ENCODE peak calls at places on chromosome 19, in six cellular contexts. F, L, H, Z, P and W are unnamed samples.

GRCh38 chr19:38193445-38193844 is 30.6 kb downstream of the DPF1 start:
- DNase-seq in F (no peak), P (no peak), L (no peak), Z (no peak), H (no peak), W (no peak)

GRCh38 chr19:22422220-22422619 is at the start of gene ZNF98:
- DNase-seq in P (peak; percentile 23), H (no peak), F (no peak), L (no peak), Z (no peak), W (no peak)

GRCh38 chr19:806815-807421 is 9.7 kb downstream of the PTBP1 start:
- DNase-seq in H (no peak), F (no peak), P (peak; percentile 4), L (no peak), Z (no peak), W (no peak)

GRCh38 chr19:44718441-44719261 is 19.7 kb downstream of the CEACAM16 start:
- DNase-seq in F (peak; percentile 56), H (peak; percentile 74), Z (peak; percentile 69), P (no peak), L (peak; percentile 89), W (peak; percentile 83)

GRCh38 chr19:10113964-10114650 is 2.6 kb downstream of the P2RY11 start:
- DNase-seq in L (no peak), Z (no peak), P (no peak), F (no peak), H (no peak), W (no peak)

GRCh38 chr19:49896863-49897621 is at the start of gene IL4I1:
- DNase-seq in H (no peak), L (no peak), Z (no peak), F (peak; percentile 42), P (peak; percentile 25), W (peak; percentile 42)

GRCh38 chr19:14650161-14650560 is 24.5 kb downstream of the ADGRE3 start:
- DNase-seq in L (no peak), P (no peak), Z (no peak), H (no peak), F (no peak), W (no peak)

GRCh38 chr19:31301306-31301980 is 47.8 kb downstream of the TSHZ3 start:
- DNase-seq in F (no peak), L (no peak), P (peak; percentile 90), H (no peak), Z (no peak), W (no peak)

GRCh38 chr19:44890366-44891015 is 563 bp upstream of the TOMM40 start:
- DNase-seq in P (peak; percentile 100), Z (peak; percentile 100), H (peak; percentile 99), F (peak; percentile 100), L (peak; percentile 100), W (peak; percentile 100)

GRCh38 chr19:3932931-3933810 is at the start of gene NMRK2:
- DNase-seq in F (no peak), H (peak; percentile 88), P (peak; percentile 46), L (peak; percentile 94), Z (peak; percentile 15), W (no peak)

GRCh38 chr19:10730932-10731331 is 13.1 kb downstream of the DNM2 start:
- DNase-seq in P (peak; percentile 89), H (no peak), L (no peak), Z (no peak), F (no peak), W (no peak)

GRCh38 chr19:41575998-41576397 is at the start of gene CEACAM21:
- DNase-seq in F (no peak), H (no peak), P (peak; percentile 7), Z (no peak), L (no peak), W (no peak)
- H3K27ac ChIP-seq in F (no peak within 1 kb of the TSS), H (no peak within 1 kb of the TSS), P (no peak within 1 kb of the TSS), Z (no peak within 1 kb of the TSS), L (no peak within 1 kb of the TSS), W (no peak within 1 kb of the TSS)

DNA sequence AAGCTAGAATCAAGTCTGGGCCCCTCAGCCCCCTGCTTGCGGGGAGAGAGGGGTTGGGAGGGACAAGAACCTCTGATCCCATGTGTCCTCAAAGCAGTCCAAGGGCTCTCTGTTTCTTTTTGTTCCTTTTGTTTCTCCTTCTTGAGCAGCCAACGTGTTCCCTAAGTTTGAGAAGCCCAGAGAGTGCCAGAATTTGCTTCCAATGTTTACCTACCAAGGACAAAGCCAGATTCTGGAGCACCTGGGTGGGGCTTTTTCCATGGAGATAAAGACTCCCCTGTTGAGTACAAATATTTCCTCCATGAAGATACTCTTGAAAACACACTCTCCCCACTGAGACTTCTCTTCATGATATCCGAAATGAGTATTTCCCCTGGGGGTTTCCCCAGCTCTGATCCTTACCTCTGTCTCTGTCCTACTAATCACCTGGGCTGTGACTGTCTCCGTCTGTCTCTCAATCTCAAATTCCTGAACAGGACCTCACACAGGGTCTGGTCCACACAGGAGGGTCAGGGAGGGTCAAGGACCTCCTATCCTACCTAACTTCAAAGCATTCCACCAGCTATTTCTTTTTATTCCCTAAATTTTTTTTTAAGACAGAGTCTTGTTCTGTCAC is 27.4 kb downstream of the CD177 start:
- DNase-seq in L (no peak), Z (no peak), F (no peak), H (no peak), P (no peak), W (no peak)
- H2BK120ac ChIP-seq in L (no peak overlapping the region), Z (no peak overlapping the region), F (no peak overlapping the region), H (no peak overlapping the region), P (no peak overlapping the region), W (no peak overlapping the region)

DNA sequence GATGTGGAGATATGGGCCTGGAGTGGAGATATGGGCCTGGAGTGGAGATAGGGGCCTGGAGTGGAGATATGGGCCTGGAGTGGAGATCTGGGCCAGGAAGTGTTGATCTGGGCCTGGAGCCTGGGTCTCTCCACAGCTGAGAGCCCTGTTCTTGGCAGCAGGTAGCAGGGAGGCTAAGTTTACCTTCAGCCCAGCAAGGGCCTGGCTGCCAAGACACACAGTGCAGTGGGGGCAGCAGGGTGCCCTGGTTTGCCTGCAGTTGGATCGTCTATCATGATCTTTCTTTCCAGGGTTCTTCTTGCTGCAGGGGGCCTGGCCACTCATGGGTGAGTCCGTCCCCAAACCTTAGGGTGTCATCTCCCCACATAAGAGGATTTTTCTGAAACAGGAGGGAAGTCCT is 687 bp downstream of the KIR3DL2 start:
- DNase-seq in P (no peak), L (no peak), F (no peak), H (no peak), Z (no peak), W (no peak)
- H2AFZ ChIP-seq in P (no peak overlapping the region), L (no peak overlapping the region), F (no peak overlapping the region), H (no peak overlapping the region), Z (no peak overlapping the region), W (no peak overlapping the region)

GRCh38 chr19:2250765-2251576 is 1.8 kb downstream of the AMH start:
- DNase-seq in H (peak; percentile 62), P (peak; percentile 61), F (no peak), L (no peak), Z (no peak), W (no peak)

GRCh38 chr19:2249010-2249866 is at the start of gene AMH:
- DNase-seq in L (no peak), P (peak; percentile 47), F (no peak), H (peak; percentile 66), Z (no peak), W (no peak)

GRCh38 chr19:2248136-2249009 is 750 bp upstream of the AMH start:
- DNase-seq in P (no peak), H (no peak), F (no peak), Z (no peak), L (no peak), W (no peak)

GRCh38 chr19:2251577-2252480 is 2.7 kb downstream of the AMH start:
- DNase-seq in Z (no peak), H (peak; percentile 65), P (no peak), F (no peak), L (no peak), W (no peak)

GRCh38 chr19:2249880-2250764 is 999 bp downstream of the AMH start:
- DNase-seq in L (no peak), P (no peak), Z (no peak), H (peak; percentile 67), F (no peak), W (no peak)
- H3K27ac ChIP-seq in L (no peak overlapping the region), P (no peak overlapping the region), Z (no peak overlapping the region), H (no peak overlapping the region), F (no peak overlapping the region), W (no peak overlapping the region)

GRCh38 chr19:55342044-55342531 is 2.4 kb downstream of the KMT5C start:
- DNase-seq in L (peak; percentile 32), F (no peak), H (no peak), Z (no peak), P (no peak), W (no peak)

GRCh38 chr19:55340784-55341147 is 1.1 kb downstream of the KMT5C start:
- DNase-seq in Z (no peak), F (no peak), P (peak; percentile 39), L (peak; percentile 57), H (no peak), W (peak; percentile 27)

GRCh38 chr19:55341191-55342043 is 1.7 kb downstream of the KMT5C start:
- DNase-seq in F (peak; percentile 33), P (peak; percentile 78), H (peak; percentile 79), Z (peak; percentile 84), L (peak; percentile 90), W (peak; percentile 65)

GRCh38 chr19:55340144-55340783 is 588 bp downstream of the KMT5C start:
- DNase-seq in P (no peak), Z (no peak), F (no peak), H (no peak), L (peak; percentile 52), W (no peak)

GRCh38 chr19:55339225-55340143 is at the start of gene KMT5C:
- DNase-seq in P (peak; percentile 100), Z (peak; percentile 100), F (peak; percentile 100), H (peak; percentile 100), L (peak; percentile 100), W (peak; percentile 100)
- H2BK120ac ChIP-seq in P (peak within 1 kb of the TSS; percentile 91), Z (peak within 1 kb of the TSS; percentile 92), F (peak within 1 kb of the TSS; percentile 75), H (no peak within 1 kb of the TSS), L (peak within 1 kb of the TSS; percentile 97), W (peak within 1 kb of the TSS; percentile 9)

GRCh38 chr19:46192990-46193650 is 36.4 kb upstream of the IGFL1 start:
- DNase-seq in F (peak; percentile 51), Z (no peak), L (no peak), P (peak; percentile 97), H (no peak), W (peak; percentile 95)
- H2AFZ ChIP-seq in F (no peak overlapping the region), Z (no peak overlapping the region), L (no peak overlapping the region), P (no peak overlapping the region), H (no peak overlapping the region), W (no peak overlapping the region)

DNA sequence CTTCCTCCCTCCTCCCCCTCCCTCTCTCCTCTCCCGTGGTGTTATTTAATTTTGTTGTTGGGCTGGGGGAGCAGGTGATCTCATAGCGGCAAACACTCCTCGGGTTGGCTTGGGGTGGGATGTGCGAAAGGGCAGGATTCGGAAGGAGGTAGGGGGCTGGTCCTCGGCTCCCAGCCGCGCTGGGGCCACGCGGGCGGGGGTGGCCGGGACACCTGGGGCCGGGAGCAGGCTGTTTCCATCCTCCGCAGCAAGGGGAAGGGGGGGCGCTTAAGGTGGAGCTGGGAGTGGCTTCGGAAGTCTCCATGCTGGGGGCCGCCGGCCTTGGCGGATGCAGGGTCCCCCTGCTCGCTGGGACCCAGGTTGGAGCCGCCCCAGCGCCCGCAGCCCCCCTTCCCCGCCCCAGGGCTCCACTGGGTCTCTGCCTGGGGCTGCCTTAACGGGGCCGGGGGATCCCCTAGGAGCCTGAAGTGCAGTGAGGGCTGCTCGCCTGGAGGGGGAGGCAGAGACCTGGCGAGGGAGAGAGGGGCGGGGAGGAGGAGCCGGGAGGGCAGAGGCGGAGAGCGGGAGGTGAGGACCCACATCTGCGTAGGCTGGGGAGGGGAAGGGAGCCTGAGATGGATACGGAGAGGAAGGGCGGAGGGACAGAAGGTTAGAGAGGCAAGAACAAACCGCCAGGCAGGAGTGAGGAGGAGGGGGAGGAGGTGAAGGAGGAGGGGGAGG is 365 bp upstream of the CA11 start:
- DNase-seq in F (peak; percentile 72), H (peak; percentile 95), L (peak; percentile 96), P (peak; percentile 87), Z (peak; percentile 91), W (peak; percentile 89)
- H3K27ac ChIP-seq in F (no peak overlapping the region), H (peak overlapping the region; percentile 78), L (no peak overlapping the region), P (no peak overlapping the region), Z (peak overlapping the region; percentile 88), W (peak overlapping the region; percentile 73)